ENCODE peak calls at places on chromosomes 5 and 9, in five cellular contexts. Q is Caco-2, T is MM.1S, U is LoVo, D is progenitor cell of endocrine pancreas. H is an unnamed sample.
A peak's percentile ranks its signal among the peaks of the same experiment; 100 is the strongest.

GRCh38 chr5:144247131-144247530 is 76.5 kb downstream of the KCTD16 start:
- DNase-seq in Q (no peak), T (peak; percentile 68), U (no peak), D (no peak), H (no peak)

GRCh38 chr5:68086857-68087256 is 128.7 kb upstream of the PIK3R1 start:
- DNase-seq in Q (no peak), T (no peak), U (no peak), D (no peak), H (no peak)

GRCh38 chr5:136195971-136196577 is 3.1 kb upstream of the SMIM32 start:
- DNase-seq in Q (no peak), T (no peak), U (no peak), D (no peak), H (no peak)

GRCh38 chr5:34831328-34831727 is 7.6 kb upstream of the TTC23L start:
- DNase-seq in Q (no peak), T (no peak), U (no peak), D (no peak), H (no peak)

GRCh38 chr9:69748304-69748703 is 11.5 kb downstream of the PTAR1 start:
- DNase-seq in Q (no peak), T (no peak), U (no peak), D (no peak), H (no peak)

GRCh38 chr5:153489611-153490010 is 859 bp upstream of the GRIA1 start:
- DNase-seq in Q (no peak), T (no peak), U (no peak), D (no peak), H (no peak)

GRCh38 chr9:512555-513272 is 298.0 kb downstream of the DOCK8 start:
- DNase-seq in Q (no peak), T (no peak), U (no peak), D (no peak), H (no peak)

GRCh38 chr9:123434619-123435240 is 78.7 kb downstream of the CRB2 start:
- DNase-seq in Q (peak; percentile 38), T (no peak), U (no peak), D (no peak), H (peak; percentile 33)

GRCh38 chr5:138110266-138110963 is 26.6 kb downstream of the WNT8A start:
- DNase-seq in Q (no peak), T (no peak), U (no peak), D (no peak), H (no peak)

GRCh38 chr9:91589101-91589553 is 165.5 kb upstream of the NFIL3 start:
- DNase-seq in Q (no peak), T (no peak), U (no peak), D (no peak), H (no peak)

GRCh38 chr5:147756566-147756965 is 26.0 kb downstream of the JAKMIP2 start:
- DNase-seq in Q (no peak), T (peak; percentile 74), U (no peak), D (no peak), H (no peak)

GRCh38 chr9:127612993-127613954 is 1.2 kb downstream of the STXBP1 start:
- DNase-seq in Q (peak; percentile 24), T (no peak), U (peak; percentile 13), D (peak; percentile 19), H (peak; percentile 80)

GRCh38 chr5:173789031-173789920 is 98.9 kb upstream of the CPEB4 start:
- DNase-seq in Q (no peak), T (no peak), U (peak; percentile 35), D (no peak), H (no peak)

GRCh38 chr5:140362311-140362710 is 2.3 kb downstream of the SLC4A9 start:
- DNase-seq in Q (no peak), T (no peak), U (no peak), D (no peak), H (no peak)

GRCh38 chr5:134227259-134227658 is 1.4 kb upstream of the PPP2CA start:
- DNase-seq in Q (peak; percentile 62), T (no peak), U (peak; percentile 61), D (no peak), H (no peak)

GRCh38 chr5:174567506-174568141 is 156.8 kb upstream of the MSX2 start:
- DNase-seq in Q (no peak), T (no peak), U (no peak), D (no peak), H (no peak)

GRCh38 chr5:124139995-124140394 is 606.4 kb downstream of the ZNF608 start:
- DNase-seq in Q (no peak), T (no peak), U (no peak), D (no peak), H (no peak)

H was measured in H1.